ENCODE peak calls at places on chromosome 9, in six cellular contexts. Q is MM.1S, N is cardiac muscle cell, X is substantia nigra, S is H9, K is T follicular helper cell. D is an unnamed sample.

GRCh38 chr9:113409481-113409880 is 994 bp downstream of the POLE3 start:
- DNase-seq in Q (peak), N (no peak), X (no peak), S (no peak), K (no peak), D (no peak)

GRCh38 chr9:99576002-99576401 is 245.7 kb upstream of the NR4A3 start:
- DNase-seq in Q (no peak), N (no peak), X (no peak), S (peak), K (no peak), D (no peak)

GRCh38 chr9:133683494-133684460 is 47.6 kb downstream of the DBH start:
- DNase-seq in Q (no peak), N (peak), X (no peak), S (no peak), K (peak), D (no peak)

GRCh38 chr9:70385423-70385822 is 29.0 kb downstream of the KLF9 start:
- DNase-seq in Q (no peak), N (no peak), X (no peak), S (no peak), K (no peak), D (no peak)

GRCh38 chr9:72427801-72428200 is 62.8 kb upstream of the ZFAND5 start:
- DNase-seq in Q (no peak), N (no peak), X (no peak), S (no peak), K (no peak), D (no peak)

GRCh38 chr9:124134526-124134925 is 123.0 kb downstream of the LHX2 start:
- DNase-seq in Q (no peak), N (no peak), X (no peak), S (no peak), K (no peak), D (no peak)

GRCh38 chr9:95008151-95008771 is 281.8 kb downstream of the AOPEP start:
- DNase-seq in Q (no peak), N (no peak), X (no peak), S (no peak), K (no peak), D (no peak)

GRCh38 chr9:84642618-84643017 is 26.9 kb upstream of the NTRK2 start:
- DNase-seq in Q (no peak), N (no peak), X (no peak), S (no peak), K (no peak), D (no peak)

GRCh38 chr9:35195683-35196082 is 33.9 kb downstream of the UNC13B start:
- DNase-seq in Q (no peak), N (no peak), X (no peak), S (no peak), K (no peak), D (no peak)

GRCh38 chr9:4382722-4383317 is 83.0 kb upstream of the GLIS3 start:
- DNase-seq in Q (peak), N (peak), X (no peak), S (no peak), K (no peak), D (peak)

GRCh38 chr9:129026442-129027223 is 1.5 kb downstream of the SH3GLB2 start:
- DNase-seq in Q (peak), N (no peak), X (no peak), S (peak), K (no peak), D (peak)

GRCh38 chr9:34171753-34172535 is 6.9 kb upstream of the UBAP1 start:
- DNase-seq in Q (peak), N (no peak), X (no peak), S (no peak), K (peak), D (no peak)

GRCh38 chr9:131284856-131285255 is 4.7 kb upstream of the PLPP7 start:
- DNase-seq in Q (no peak), N (no peak), X (no peak), S (no peak), K (no peak), D (no peak)

GRCh38 chr9:98104445-98104881 is 14.6 kb downstream of the TRIM14 start:
- DNase-seq in Q (no peak), N (no peak), X (no peak), S (no peak), K (no peak), D (no peak)

GRCh38 chr9:124038239-124038638 is 26.7 kb downstream of the LHX2 start:
- DNase-seq in Q (no peak), N (peak), X (no peak), S (no peak), K (no peak), D (no peak)

D was measured in NCI-H2171 treated with DMSO at 0.1 percent for 48 hours.